ENCODE peak calls at places on chromosomes 1 and 21, in ten cellular contexts. One of them, this sample, is unnamed.

GRCh38 chr1:209400351-209401220 is 182.9 kb upstream of the CAMK1G start:
- DNase-seq in OCI-M1: no peak
- DNase-seq in T-helper 2 cell: no peak
- DNase-seq in HT1080: peak; percentile 55
- DNase-seq in stimulated activated CD4-positive, alpha-beta T cell treated with anti-CD3 and anti-CD28 coated beads, Interleukin-12 subunit alpha, Interleukin-12 subunit beta, amount 100 ng/mL, for 4 hours: no peak
- DNase-seq in esophagus squamous epithelium: no peak
- DNase-seq in naive thymus-derived CD8-positive, alpha-beta T cell: no peak
- DNase-seq in activated T-cell treated with anti-CD3 and anti-CD28 coated beads, Interleukin-2, amount 50 U/mL, for 72 hours: no peak
- DNase-seq in NCI-H446: no peak
- DNase-seq in cardiac septum: no peak
- DNase-seq in this sample: peak; percentile 100

GRCh38 chr1:53480678-53481077 is 21.5 kb downstream of the DMRTB1 start:
- DNase-seq in OCI-M1: no peak
- DNase-seq in T-helper 2 cell: no peak
- DNase-seq in HT1080: no peak
- DNase-seq in stimulated activated CD4-positive, alpha-beta T cell treated with anti-CD3 and anti-CD28 coated beads, Interleukin-12 subunit alpha, Interleukin-12 subunit beta, amount 100 ng/mL, for 4 hours: no peak
- DNase-seq in esophagus squamous epithelium: no peak
- DNase-seq in naive thymus-derived CD8-positive, alpha-beta T cell: no peak
- DNase-seq in activated T-cell treated with anti-CD3 and anti-CD28 coated beads, Interleukin-2, amount 50 U/mL, for 72 hours: no peak
- DNase-seq in NCI-H446: no peak
- DNase-seq in cardiac septum: no peak
- DNase-seq in this sample: no peak

GRCh38 chr1:39992229-39992628 is 37.3 kb downstream of the MFSD2A start:
- DNase-seq in OCI-M1: no peak
- DNase-seq in T-helper 2 cell: no peak
- DNase-seq in HT1080: no peak
- DNase-seq in stimulated activated CD4-positive, alpha-beta T cell treated with anti-CD3 and anti-CD28 coated beads, Interleukin-12 subunit alpha, Interleukin-12 subunit beta, amount 100 ng/mL, for 4 hours: no peak
- DNase-seq in esophagus squamous epithelium: no peak
- DNase-seq in naive thymus-derived CD8-positive, alpha-beta T cell: no peak
- DNase-seq in activated T-cell treated with anti-CD3 and anti-CD28 coated beads, Interleukin-2, amount 50 U/mL, for 72 hours: no peak
- DNase-seq in NCI-H446: no peak
- DNase-seq in cardiac septum: no peak
- DNase-seq in this sample: peak; percentile 52

GRCh38 chr21:28818663-28819278 is 173.9 kb downstream of the LTN1 start:
- DNase-seq in OCI-M1: no peak
- DNase-seq in T-helper 2 cell: no peak
- DNase-seq in HT1080: no peak
- DNase-seq in stimulated activated CD4-positive, alpha-beta T cell treated with anti-CD3 and anti-CD28 coated beads, Interleukin-12 subunit alpha, Interleukin-12 subunit beta, amount 100 ng/mL, for 4 hours: no peak
- DNase-seq in esophagus squamous epithelium: no peak
- DNase-seq in naive thymus-derived CD8-positive, alpha-beta T cell: no peak
- DNase-seq in activated T-cell treated with anti-CD3 and anti-CD28 coated beads, Interleukin-2, amount 50 U/mL, for 72 hours: no peak
- DNase-seq in NCI-H446: no peak
- DNase-seq in cardiac septum: no peak
- DNase-seq in this sample: no peak

GRCh38 chr1:95022527-95022926 is 50.2 kb downstream of the ALG14 start:
- DNase-seq in OCI-M1: no peak
- DNase-seq in T-helper 2 cell: no peak
- DNase-seq in HT1080: no peak
- DNase-seq in stimulated activated CD4-positive, alpha-beta T cell treated with anti-CD3 and anti-CD28 coated beads, Interleukin-12 subunit alpha, Interleukin-12 subunit beta, amount 100 ng/mL, for 4 hours: no peak
- DNase-seq in esophagus squamous epithelium: no peak
- DNase-seq in naive thymus-derived CD8-positive, alpha-beta T cell: no peak
- DNase-seq in activated T-cell treated with anti-CD3 and anti-CD28 coated beads, Interleukin-2, amount 50 U/mL, for 72 hours: no peak
- DNase-seq in NCI-H446: no peak
- DNase-seq in cardiac septum: no peak
- DNase-seq in this sample: no peak

GRCh38 chr1:51792864-51793263 is 85.7 kb downstream of the NRDC start:
- DNase-seq in OCI-M1: peak; percentile 40
- DNase-seq in T-helper 2 cell: peak; percentile 37
- DNase-seq in HT1080: peak; percentile 69
- DNase-seq in stimulated activated CD4-positive, alpha-beta T cell treated with anti-CD3 and anti-CD28 coated beads, Interleukin-12 subunit alpha, Interleukin-12 subunit beta, amount 100 ng/mL, for 4 hours: no peak
- DNase-seq in esophagus squamous epithelium: no peak
- DNase-seq in naive thymus-derived CD8-positive, alpha-beta T cell: no peak
- DNase-seq in activated T-cell treated with anti-CD3 and anti-CD28 coated beads, Interleukin-2, amount 50 U/mL, for 72 hours: peak; percentile 5
- DNase-seq in NCI-H446: no peak
- DNase-seq in cardiac septum: no peak
- DNase-seq in this sample: peak; percentile 59

GRCh38 chr1:238438296-238439275 is 547.9 kb upstream of the ZP4 start:
- DNase-seq in OCI-M1: no peak
- DNase-seq in T-helper 2 cell: no peak
- DNase-seq in HT1080: no peak
- DNase-seq in stimulated activated CD4-positive, alpha-beta T cell treated with anti-CD3 and anti-CD28 coated beads, Interleukin-12 subunit alpha, Interleukin-12 subunit beta, amount 100 ng/mL, for 4 hours: no peak
- DNase-seq in esophagus squamous epithelium: no peak
- DNase-seq in naive thymus-derived CD8-positive, alpha-beta T cell: no peak
- DNase-seq in activated T-cell treated with anti-CD3 and anti-CD28 coated beads, Interleukin-2, amount 50 U/mL, for 72 hours: no peak
- DNase-seq in NCI-H446: no peak
- DNase-seq in cardiac septum: no peak
- DNase-seq in this sample: peak; percentile 81

GRCh38 chr1:36126797-36127500 is 1.9 kb upstream of the COL8A2 start:
- DNase-seq in OCI-M1: no peak
- DNase-seq in T-helper 2 cell: no peak
- DNase-seq in HT1080: no peak
- DNase-seq in stimulated activated CD4-positive, alpha-beta T cell treated with anti-CD3 and anti-CD28 coated beads, Interleukin-12 subunit alpha, Interleukin-12 subunit beta, amount 100 ng/mL, for 4 hours: no peak
- DNase-seq in esophagus squamous epithelium: no peak
- DNase-seq in naive thymus-derived CD8-positive, alpha-beta T cell: no peak
- DNase-seq in activated T-cell treated with anti-CD3 and anti-CD28 coated beads, Interleukin-2, amount 50 U/mL, for 72 hours: no peak
- DNase-seq in NCI-H446: no peak
- DNase-seq in cardiac septum: no peak
- DNase-seq in this sample: no peak

GRCh38 chr1:88976235-88976634 is 16.2 kb downstream of the KYAT3 start:
- DNase-seq in OCI-M1: no peak
- DNase-seq in T-helper 2 cell: no peak
- DNase-seq in HT1080: no peak
- DNase-seq in stimulated activated CD4-positive, alpha-beta T cell treated with anti-CD3 and anti-CD28 coated beads, Interleukin-12 subunit alpha, Interleukin-12 subunit beta, amount 100 ng/mL, for 4 hours: no peak
- DNase-seq in esophagus squamous epithelium: no peak
- DNase-seq in naive thymus-derived CD8-positive, alpha-beta T cell: no peak
- DNase-seq in activated T-cell treated with anti-CD3 and anti-CD28 coated beads, Interleukin-2, amount 50 U/mL, for 72 hours: no peak
- DNase-seq in NCI-H446: no peak
- DNase-seq in cardiac septum: no peak
- DNase-seq in this sample: no peak

GRCh38 chr1:205988585-205988995 is 14.6 kb downstream of the RAB7B start:
- DNase-seq in OCI-M1: no peak
- DNase-seq in T-helper 2 cell: no peak
- DNase-seq in HT1080: no peak
- DNase-seq in stimulated activated CD4-positive, alpha-beta T cell treated with anti-CD3 and anti-CD28 coated beads, Interleukin-12 subunit alpha, Interleukin-12 subunit beta, amount 100 ng/mL, for 4 hours: no peak
- DNase-seq in esophagus squamous epithelium: no peak
- DNase-seq in naive thymus-derived CD8-positive, alpha-beta T cell: no peak
- DNase-seq in activated T-cell treated with anti-CD3 and anti-CD28 coated beads, Interleukin-2, amount 50 U/mL, for 72 hours: no peak
- DNase-seq in NCI-H446: no peak
- DNase-seq in cardiac septum: no peak
- DNase-seq in this sample: no peak

GRCh38 chr1:51569284-51570062 is 47.4 kb upstream of the OSBPL9 start:
- DNase-seq in OCI-M1: peak; percentile 52
- DNase-seq in T-helper 2 cell: peak; percentile 77
- DNase-seq in HT1080: peak; percentile 92
- DNase-seq in stimulated activated CD4-positive, alpha-beta T cell treated with anti-CD3 and anti-CD28 coated beads, Interleukin-12 subunit alpha, Interleukin-12 subunit beta, amount 100 ng/mL, for 4 hours: peak; percentile 17
- DNase-seq in esophagus squamous epithelium: no peak
- DNase-seq in naive thymus-derived CD8-positive, alpha-beta T cell: no peak
- DNase-seq in activated T-cell treated with anti-CD3 and anti-CD28 coated beads, Interleukin-2, amount 50 U/mL, for 72 hours: peak; percentile 46
- DNase-seq in NCI-H446: no peak
- DNase-seq in cardiac septum: no peak
- DNase-seq in this sample: peak; percentile 93

GRCh38 chr1:119918301-119918700 is 22.0 kb upstream of the ADAM30 start:
- DNase-seq in OCI-M1: no peak
- DNase-seq in T-helper 2 cell: no peak
- DNase-seq in HT1080: no peak
- DNase-seq in stimulated activated CD4-positive, alpha-beta T cell treated with anti-CD3 and anti-CD28 coated beads, Interleukin-12 subunit alpha, Interleukin-12 subunit beta, amount 100 ng/mL, for 4 hours: no peak
- DNase-seq in esophagus squamous epithelium: no peak
- DNase-seq in naive thymus-derived CD8-positive, alpha-beta T cell: no peak
- DNase-seq in activated T-cell treated with anti-CD3 and anti-CD28 coated beads, Interleukin-2, amount 50 U/mL, for 72 hours: no peak
- DNase-seq in NCI-H446: no peak
- DNase-seq in cardiac septum: no peak
- DNase-seq in this sample: no peak

GRCh38 chr1:32208891-32209309 is at the start of gene DCDC2B:
- DNase-seq in OCI-M1: peak; percentile 36
- DNase-seq in T-helper 2 cell: no peak
- DNase-seq in HT1080: peak; percentile 65
- DNase-seq in stimulated activated CD4-positive, alpha-beta T cell treated with anti-CD3 and anti-CD28 coated beads, Interleukin-12 subunit alpha, Interleukin-12 subunit beta, amount 100 ng/mL, for 4 hours: no peak
- DNase-seq in esophagus squamous epithelium: no peak
- DNase-seq in naive thymus-derived CD8-positive, alpha-beta T cell: no peak
- DNase-seq in activated T-cell treated with anti-CD3 and anti-CD28 coated beads, Interleukin-2, amount 50 U/mL, for 72 hours: no peak
- DNase-seq in NCI-H446: peak; percentile 80
- DNase-seq in cardiac septum: no peak
- DNase-seq in this sample: peak; percentile 94

GRCh38 chr1:13549521-13549920 is 34.1 kb upstream of the PDPN start:
- DNase-seq in OCI-M1: no peak
- DNase-seq in T-helper 2 cell: no peak
- DNase-seq in HT1080: no peak
- DNase-seq in stimulated activated CD4-positive, alpha-beta T cell treated with anti-CD3 and anti-CD28 coated beads, Interleukin-12 subunit alpha, Interleukin-12 subunit beta, amount 100 ng/mL, for 4 hours: no peak
- DNase-seq in esophagus squamous epithelium: no peak
- DNase-seq in naive thymus-derived CD8-positive, alpha-beta T cell: no peak
- DNase-seq in activated T-cell treated with anti-CD3 and anti-CD28 coated beads, Interleukin-2, amount 50 U/mL, for 72 hours: no peak
- DNase-seq in NCI-H446: no peak
- DNase-seq in cardiac septum: no peak
- DNase-seq in this sample: no peak

GRCh38 chr1:180295999-180296398 is 65.9 kb downstream of the LHX4 start:
- DNase-seq in OCI-M1: no peak
- DNase-seq in T-helper 2 cell: no peak
- DNase-seq in HT1080: no peak
- DNase-seq in stimulated activated CD4-positive, alpha-beta T cell treated with anti-CD3 and anti-CD28 coated beads, Interleukin-12 subunit alpha, Interleukin-12 subunit beta, amount 100 ng/mL, for 4 hours: no peak
- DNase-seq in esophagus squamous epithelium: no peak
- DNase-seq in naive thymus-derived CD8-positive, alpha-beta T cell: no peak
- DNase-seq in activated T-cell treated with anti-CD3 and anti-CD28 coated beads, Interleukin-2, amount 50 U/mL, for 72 hours: no peak
- DNase-seq in NCI-H446: no peak
- DNase-seq in cardiac septum: no peak
- DNase-seq in this sample: no peak

GRCh38 chr1:212515329-212515760 is 82.6 kb downstream of the NENF start:
- DNase-seq in OCI-M1: no peak
- DNase-seq in T-helper 2 cell: no peak
- DNase-seq in HT1080: no peak
- DNase-seq in stimulated activated CD4-positive, alpha-beta T cell treated with anti-CD3 and anti-CD28 coated beads, Interleukin-12 subunit alpha, Interleukin-12 subunit beta, amount 100 ng/mL, for 4 hours: no peak
- DNase-seq in esophagus squamous epithelium: no peak
- DNase-seq in naive thymus-derived CD8-positive, alpha-beta T cell: no peak
- DNase-seq in activated T-cell treated with anti-CD3 and anti-CD28 coated beads, Interleukin-2, amount 50 U/mL, for 72 hours: no peak
- DNase-seq in NCI-H446: no peak
- DNase-seq in cardiac septum: no peak
- DNase-seq in this sample: no peak

GRCh38 chr1:118101989-118102388 is 83.0 kb downstream of the SPAG17 start:
- DNase-seq in OCI-M1: no peak
- DNase-seq in T-helper 2 cell: no peak
- DNase-seq in HT1080: no peak
- DNase-seq in stimulated activated CD4-positive, alpha-beta T cell treated with anti-CD3 and anti-CD28 coated beads, Interleukin-12 subunit alpha, Interleukin-12 subunit beta, amount 100 ng/mL, for 4 hours: no peak
- DNase-seq in esophagus squamous epithelium: no peak
- DNase-seq in naive thymus-derived CD8-positive, alpha-beta T cell: no peak
- DNase-seq in activated T-cell treated with anti-CD3 and anti-CD28 coated beads, Interleukin-2, amount 50 U/mL, for 72 hours: no peak
- DNase-seq in NCI-H446: no peak
- DNase-seq in cardiac septum: no peak
- DNase-seq in this sample: no peak

GRCh38 chr1:1755852-1756251 is 22.4 kb downstream of the NADK start:
- DNase-seq in OCI-M1: no peak
- DNase-seq in T-helper 2 cell: no peak
- DNase-seq in HT1080: no peak
- DNase-seq in stimulated activated CD4-positive, alpha-beta T cell treated with anti-CD3 and anti-CD28 coated beads, Interleukin-12 subunit alpha, Interleukin-12 subunit beta, amount 100 ng/mL, for 4 hours: no peak
- DNase-seq in esophagus squamous epithelium: no peak
- DNase-seq in naive thymus-derived CD8-positive, alpha-beta T cell: no peak
- DNase-seq in activated T-cell treated with anti-CD3 and anti-CD28 coated beads, Interleukin-2, amount 50 U/mL, for 72 hours: no peak
- DNase-seq in NCI-H446: no peak
- DNase-seq in cardiac septum: no peak
- DNase-seq in this sample: no peak

GRCh38 chr1:3771108-3772026 is 1.2 kb upstream of the SMIM1 start:
- DNase-seq in OCI-M1: no peak
- DNase-seq in T-helper 2 cell: no peak
- DNase-seq in HT1080: no peak
- DNase-seq in stimulated activated CD4-positive, alpha-beta T cell treated with anti-CD3 and anti-CD28 coated beads, Interleukin-12 subunit alpha, Interleukin-12 subunit beta, amount 100 ng/mL, for 4 hours: no peak
- DNase-seq in esophagus squamous epithelium: no peak
- DNase-seq in naive thymus-derived CD8-positive, alpha-beta T cell: no peak
- DNase-seq in activated T-cell treated with anti-CD3 and anti-CD28 coated beads, Interleukin-2, amount 50 U/mL, for 72 hours: no peak
- DNase-seq in NCI-H446: no peak
- DNase-seq in cardiac septum: no peak
- DNase-seq in this sample: no peak

GRCh38 chr1:199041173-199041914 is 402.5 kb downstream of the PTPRC start:
- DNase-seq in OCI-M1: peak; percentile 98
- DNase-seq in T-helper 2 cell: peak; percentile 99
- DNase-seq in HT1080: peak; percentile 49
- DNase-seq in stimulated activated CD4-positive, alpha-beta T cell treated with anti-CD3 and anti-CD28 coated beads, Interleukin-12 subunit alpha, Interleukin-12 subunit beta, amount 100 ng/mL, for 4 hours: no peak
- DNase-seq in esophagus squamous epithelium: no peak
- DNase-seq in naive thymus-derived CD8-positive, alpha-beta T cell: no peak
- DNase-seq in activated T-cell treated with anti-CD3 and anti-CD28 coated beads, Interleukin-2, amount 50 U/mL, for 72 hours: peak; percentile 37
- DNase-seq in NCI-H446: no peak
- DNase-seq in cardiac septum: no peak
- DNase-seq in this sample: no peak

GRCh38 chr1:226542623-226543103 is 5.9 kb upstream of the STUM start:
- DNase-seq in OCI-M1: no peak
- DNase-seq in T-helper 2 cell: no peak
- DNase-seq in HT1080: no peak
- DNase-seq in stimulated activated CD4-positive, alpha-beta T cell treated with anti-CD3 and anti-CD28 coated beads, Interleukin-12 subunit alpha, Interleukin-12 subunit beta, amount 100 ng/mL, for 4 hours: no peak
- DNase-seq in esophagus squamous epithelium: no peak
- DNase-seq in naive thymus-derived CD8-positive, alpha-beta T cell: no peak
- DNase-seq in activated T-cell treated with anti-CD3 and anti-CD28 coated beads, Interleukin-2, amount 50 U/mL, for 72 hours: no peak
- DNase-seq in NCI-H446: peak; percentile 55
- DNase-seq in cardiac septum: no peak
- DNase-seq in this sample: peak; percentile 32

GRCh38 chr1:178871551-178872320 is 859 bp upstream of the ANGPTL1 start:
- DNase-seq in OCI-M1: peak; percentile 63
- DNase-seq in T-helper 2 cell: no peak
- DNase-seq in HT1080: no peak
- DNase-seq in stimulated activated CD4-positive, alpha-beta T cell treated with anti-CD3 and anti-CD28 coated beads, Interleukin-12 subunit alpha, Interleukin-12 subunit beta, amount 100 ng/mL, for 4 hours: no peak
- DNase-seq in esophagus squamous epithelium: no peak
- DNase-seq in naive thymus-derived CD8-positive, alpha-beta T cell: no peak
- DNase-seq in activated T-cell treated with anti-CD3 and anti-CD28 coated beads, Interleukin-2, amount 50 U/mL, for 72 hours: no peak
- DNase-seq in NCI-H446: no peak
- DNase-seq in cardiac septum: no peak
- DNase-seq in this sample: peak; percentile 32

GRCh38 chr1:75203415-75204277 is 69.5 kb downstream of the LHX8 start:
- DNase-seq in OCI-M1: peak; percentile 64
- DNase-seq in T-helper 2 cell: peak; percentile 12
- DNase-seq in HT1080: peak; percentile 52
- DNase-seq in stimulated activated CD4-positive, alpha-beta T cell treated with anti-CD3 and anti-CD28 coated beads, Interleukin-12 subunit alpha, Interleukin-12 subunit beta, amount 100 ng/mL, for 4 hours: no peak
- DNase-seq in esophagus squamous epithelium: no peak
- DNase-seq in naive thymus-derived CD8-positive, alpha-beta T cell: no peak
- DNase-seq in activated T-cell treated with anti-CD3 and anti-CD28 coated beads, Interleukin-2, amount 50 U/mL, for 72 hours: no peak
- DNase-seq in NCI-H446: peak; percentile 72
- DNase-seq in cardiac septum: no peak
- DNase-seq in this sample: peak; percentile 54

This sample was measured in kidney tubule cell.